ENCODE peak calls at places on chromosomes 12 and 14, in nine cellular contexts. V, K, W, F, Y, L, O, T and N are unnamed samples.

GRCh38 chr14:73961192-73961591 is 11.1 kb downstream of the COQ6 start:
- DNase-seq in V (no peak), T (no peak), L (no peak), W (no peak), Y (no peak), F (no peak), O (no peak), K (no peak), N (no peak)

GRCh38 chr14:58643366-58643765 is 5.6 kb downstream of the DACT1 start:
- DNase-seq in V (no peak), F (no peak), L (no peak), K (no peak), T (no peak), W (no peak), O (no peak), Y (peak; percentile 82), N (no peak)

GRCh38 chr12:42498549-42499247 is 90.8 kb downstream of the PRICKLE1 start:
- DNase-seq in Y (no peak), F (no peak), W (no peak), K (no peak), O (no peak), V (no peak), T (no peak), L (no peak), N (no peak)

GRCh38 chr12:30816742-30817465 is 62.2 kb upstream of the CAPRIN2 start:
- DNase-seq in T (no peak), K (peak; percentile 46), Y (no peak), V (no peak), L (no peak), W (no peak), O (no peak), F (no peak), N (no peak)

GRCh38 chr12:111368291-111368683 is 608 bp downstream of the PHETA1 start:
- DNase-seq in W (peak; percentile 13), K (no peak), V (no peak), F (no peak), Y (peak; percentile 25), T (no peak), O (no peak), L (no peak), N (no peak)

GRCh38 chr14:52235434-52235833 is 32.1 kb upstream of the PTGDR start:
- DNase-seq in W (no peak), K (no peak), T (no peak), O (no peak), V (no peak), L (no peak), Y (no peak), F (no peak), N (no peak)

GRCh38 chr12:67593041-67593870 is 55.3 kb upstream of the DYRK2 start:
- DNase-seq in F (no peak), T (peak; percentile 82), V (no peak), K (no peak), O (no peak), W (no peak), L (no peak), Y (no peak), N (peak; percentile 65)

GRCh38 chr12:82774666-82775065 is 88.0 kb downstream of the TMTC2 start:
- DNase-seq in T (no peak), O (no peak), Y (no peak), W (no peak), F (no peak), V (no peak), K (no peak), L (no peak), N (no peak)

GRCh38 chr12:45658066-45658465 is 71.4 kb upstream of the ARID2 start:
- DNase-seq in Y (no peak), F (no peak), K (no peak), W (no peak), T (no peak), O (no peak), L (no peak), V (no peak), N (no peak)

GRCh38 chr12:63400746-63401145 is 249.7 kb upstream of the AVPR1A start:
- DNase-seq in L (no peak), V (no peak), K (no peak), O (no peak), T (no peak), W (no peak), F (no peak), Y (no peak), N (no peak)

GRCh38 chr14:33580221-33580749 is 370.6 kb downstream of the EGLN3 start:
- DNase-seq in L (no peak), O (no peak), V (no peak), W (no peak), F (no peak), Y (no peak), K (no peak), T (no peak), N (no peak)

GRCh38 chr14:106578479-106578878 is 1052.1 kb downstream of the TMEM121 start:
- DNase-seq in L (no peak), K (no peak), F (no peak), W (peak; percentile 89), T (no peak), V (no peak), Y (no peak), O (no peak), N (no peak)

GRCh38 chr14:106579084-106579483 is 1052.7 kb downstream of the TMEM121 start:
- DNase-seq in F (no peak), K (no peak), Y (no peak), W (no peak), O (no peak), L (no peak), T (no peak), V (no peak), N (no peak)
- H3K9me3 ChIP-seq in F (no peaks in the 10 kb centered on the region), K (no peaks in the 10 kb centered on the region), Y (no peaks in the 10 kb centered on the region), W (no peaks in the 10 kb centered on the region), O (no peaks in the 10 kb centered on the region), L (no peaks in the 10 kb centered on the region), T (no peaks in the 10 kb centered on the region), V (no peaks in the 10 kb centered on the region), N (no peaks in the 10 kb centered on the region)

DNA sequence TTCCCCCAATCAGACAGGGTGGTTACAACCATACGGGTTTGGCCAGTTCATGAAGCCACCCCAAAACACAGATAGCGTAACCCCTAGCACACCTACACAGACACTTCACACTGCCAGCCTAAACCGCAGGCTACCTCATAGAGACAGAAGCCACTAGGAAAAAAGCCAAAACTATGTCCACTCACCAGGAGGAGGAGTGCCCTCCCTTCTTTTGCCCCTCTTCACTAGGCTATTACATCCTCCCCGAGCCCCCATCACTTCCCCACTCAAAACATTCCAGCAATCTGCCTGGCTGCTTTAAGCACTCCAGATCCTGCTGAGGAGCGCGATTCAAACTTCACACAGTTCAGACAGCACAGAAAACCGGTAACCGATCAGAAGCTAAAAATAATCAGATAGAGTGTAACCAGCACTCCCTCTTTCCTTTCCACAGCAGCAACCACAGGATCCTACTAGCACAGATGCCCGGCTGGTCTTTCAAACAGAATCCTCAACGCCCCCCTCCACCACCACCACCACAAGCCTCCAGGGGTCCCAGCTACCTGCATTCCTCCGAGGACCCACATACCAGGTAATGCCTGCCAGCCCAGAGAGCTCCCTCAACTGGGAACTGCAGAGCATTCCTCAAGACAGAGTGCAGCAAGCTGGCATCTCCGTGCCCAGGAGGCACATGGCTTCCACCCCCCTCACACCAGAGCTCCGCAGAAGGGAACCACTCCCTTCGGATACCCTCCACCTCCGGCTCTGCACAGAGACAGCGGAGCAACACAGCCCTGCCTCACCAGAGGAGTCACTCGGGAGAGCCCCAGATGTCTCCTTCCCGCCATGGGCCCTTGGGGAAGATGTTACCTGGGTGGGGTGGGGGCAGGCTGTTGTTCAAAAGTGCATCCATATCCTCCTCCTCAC is 1.5 kb downstream of the CHD4 start:
- DNase-seq in L (peak; percentile 75), O (peak; percentile 21), Y (peak; percentile 63), K (no peak), V (no peak), T (peak; percentile 31), W (peak; percentile 62), F (no peak), N (no peak)
- H3K27me3 ChIP-seq in L (no peaks in the 10 kb centered on the region), O (no peaks in the 10 kb centered on the region), Y (no peaks in the 10 kb centered on the region), K (no peaks in the 10 kb centered on the region), V (no peaks in the 10 kb centered on the region), T (no peaks in the 10 kb centered on the region), W (no peaks in the 10 kb centered on the region), F (no peaks in the 10 kb centered on the region), N (no peaks in the 10 kb centered on the region)

DNA sequence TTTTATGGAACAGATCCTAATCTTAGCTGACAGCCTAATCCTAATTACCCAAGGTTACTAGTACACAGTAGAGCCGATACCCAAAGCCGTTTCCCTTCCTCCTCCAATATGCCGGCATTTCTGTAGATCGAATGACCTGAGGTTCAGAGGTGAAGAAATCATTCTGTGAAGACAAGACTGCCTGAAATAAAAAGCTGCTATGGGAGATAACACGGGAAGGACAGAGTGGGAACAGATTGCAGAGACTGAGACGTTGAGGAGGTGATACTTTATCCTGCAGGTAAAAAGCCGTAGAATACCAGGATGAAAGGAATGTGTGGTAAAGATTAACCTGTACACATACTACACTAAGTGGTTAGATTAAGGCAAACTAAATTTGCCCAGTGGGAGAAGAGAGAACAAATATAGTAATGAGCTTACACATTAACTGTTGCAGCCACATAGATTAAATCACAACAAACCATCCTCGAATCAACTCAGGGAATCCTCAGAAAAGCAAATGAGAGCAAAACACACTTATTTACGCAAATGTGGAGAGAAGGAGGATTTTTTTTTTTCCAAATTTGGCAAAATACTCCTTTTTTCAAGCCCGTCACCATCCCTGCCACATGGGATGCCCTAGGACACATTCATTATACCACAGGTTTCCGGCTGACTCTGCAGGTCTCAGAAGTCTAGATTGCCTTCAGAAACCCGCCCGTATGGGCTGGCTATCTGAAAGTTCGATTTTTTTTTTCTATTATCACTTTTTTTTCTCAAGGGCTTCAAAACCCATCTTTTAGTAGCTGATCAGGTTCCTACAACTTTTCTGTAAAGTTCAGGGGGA is 188.0 kb downstream of the TTC8 start:
- DNase-seq in W (no peak), V (no peak), Y (no peak), F (no peak), K (no peak), L (no peak), O (no peak), T (no peak), N (no peak)
- H3K4me3 ChIP-seq in W (no peak overlapping the region), V (no peak overlapping the region), Y (no peak overlapping the region), F (no peak overlapping the region), K (no peak overlapping the region), L (no peak overlapping the region), O (no peak overlapping the region), T (peak overlapping the region; percentile 44), N (no peak overlapping the region)

GRCh38 chr12:124713436-124714082 is 146.1 kb upstream of the NCOR2 start:
- DNase-seq in F (no peak), L (peak; percentile 81), T (no peak), V (no peak), K (peak; percentile 82), W (peak; percentile 30), O (no peak), Y (no peak), N (no peak)

GRCh38 chr12:124718458-124718857 is 145.2 kb downstream of the SCARB1 start:
- DNase-seq in K (no peak), V (no peak), L (no peak), Y (no peak), O (no peak), W (no peak), T (no peak), F (no peak), N (no peak)

GRCh38 chr12:124718052-124718451 is 145.6 kb downstream of the SCARB1 start:
- DNase-seq in K (no peak), W (no peak), L (no peak), V (no peak), Y (no peak), F (no peak), T (no peak), O (no peak), N (no peak)

GRCh38 chr12:124715121-124715990 is 147.9 kb upstream of the NCOR2 start:
- DNase-seq in W (no peak), T (peak; percentile 65), V (no peak), K (no peak), Y (no peak), F (no peak), L (no peak), O (no peak), N (no peak)

GRCh38 chr12:124716208-124717141 is 147.2 kb downstream of the SCARB1 start:
- DNase-seq in L (no peak), F (no peak), Y (no peak), W (no peak), V (no peak), O (no peak), K (no peak), T (peak; percentile 72), N (no peak)
- H3K9me3 ChIP-seq in L (no peaks in the 10 kb centered on the region), F (no peaks in the 10 kb centered on the region), Y (no peaks in the 10 kb centered on the region), W (no peaks in the 10 kb centered on the region), V (no peaks in the 10 kb centered on the region), O (no peaks in the 10 kb centered on the region), K (no peaks in the 10 kb centered on the region), T (no peaks in the 10 kb centered on the region), N (no peaks in the 10 kb centered on the region)